ENCODE peak calls at places on chromosomes 7 and 10, in ten cellular contexts. Z, O, Y, X, V, T, I, E, L and K are unnamed samples.
A peak's percentile ranks its signal among the peaks of the same experiment; 100 is the strongest.

GRCh38 chr10:71156436-71156835 is 55.9 kb upstream of the UNC5B start:
- DNase-seq in Z (no peak), O (no peak), Y (no peak), X (no peak), V (no peak), T (no peak), I (no peak), E (no peak), L (no peak), K (no peak)

GRCh38 chr10:77290528-77291155 is 347.0 kb downstream of the KCNMA1 start:
- DNase-seq in Z (no peak), O (no peak), Y (no peak), X (no peak), V (peak; percentile 84), T (no peak), I (no peak), E (peak; percentile 57), L (peak; percentile 5), K (no peak)

GRCh38 chr10:125979976-125980375 is 83.6 kb downstream of the FANK1 start:
- DNase-seq in Z (no peak), O (no peak), Y (no peak), X (no peak), V (no peak), T (no peak), I (no peak), E (no peak), L (no peak), K (no peak)

GRCh38 chr10:130000918-130001317 is 36.8 kb upstream of the EBF3 start:
- DNase-seq in Z (no peak), O (no peak), Y (no peak), X (no peak), V (no peak), T (no peak), I (no peak), E (no peak), L (no peak), K (no peak)

GRCh38 chr7:119377-120163 is 72.8 kb upstream of the FAM20C start:
- DNase-seq in Z (no peak), O (no peak), Y (no peak), X (no peak), V (no peak), T (peak; percentile 60), I (no peak), E (no peak), L (no peak), K (no peak)

GRCh38 chr10:24207781-24208611 is 942 bp upstream of the KIAA1217 start:
- DNase-seq in Z (no peak), O (no peak), Y (no peak), X (no peak), V (no peak), T (no peak), I (peak; percentile 59), E (no peak), L (no peak), K (no peak)

GRCh38 chr7:105831824-105832535 is 44.4 kb downstream of the ATXN7L1 start:
- DNase-seq in Z (no peak), O (peak; percentile 17), Y (no peak), X (no peak), V (no peak), T (no peak), I (no peak), E (no peak), L (no peak), K (no peak)

GRCh38 chr7:27367930-27368549 is 125.4 kb downstream of the EVX1 start:
- DNase-seq in Z (no peak), O (no peak), Y (no peak), X (no peak), V (no peak), T (no peak), I (no peak), E (no peak), L (no peak), K (no peak)

GRCh38 chr10:13270877-13271551 is 28.9 kb downstream of the PHYH start:
- DNase-seq in Z (no peak), O (no peak), Y (no peak), X (no peak), V (peak; percentile 28), T (peak; percentile 35), I (no peak), E (no peak), L (no peak), K (no peak)

GRCh38 chr7:70143089-70144044 is 545.1 kb downstream of the AUTS2 start:
- DNase-seq in Z (no peak), O (no peak), Y (no peak), X (no peak), V (peak; percentile 73), T (no peak), I (no peak), E (no peak), L (no peak), K (no peak)

GRCh38 chr10:100748251-100749058 is 3.1 kb downstream of the PAX2 start:
- DNase-seq in Z (no peak), O (no peak), Y (no peak), X (no peak), V (no peak), T (no peak), I (no peak), E (no peak), L (no peak), K (no peak)

GRCh38 chr7:108200326-108200725 is 70.2 kb upstream of the LAMB4 start:
- DNase-seq in Z (no peak), O (no peak), Y (no peak), X (no peak), V (no peak), T (no peak), I (no peak), E (no peak), L (no peak), K (no peak)

GRCh38 chr10:57338823-57339558 is 928.7 kb downstream of the IPMK start:
- DNase-seq in Z (no peak), O (peak; percentile 70), Y (no peak), X (peak; percentile 23), V (peak; percentile 13), T (peak; percentile 57), I (peak; percentile 40), E (no peak), L (peak; percentile 59), K (no peak)

GRCh38 chr7:138459300-138460175 is 521 bp upstream of the TRIM24 start:
- DNase-seq in Z (peak; percentile 94), O (peak; percentile 99), Y (peak; percentile 97), X (peak; percentile 92), V (no peak), T (no peak), I (peak; percentile 97), E (peak; percentile 94), L (peak; percentile 99), K (peak; percentile 98)

GRCh38 chr7:1144269-1144771 is 15.7 kb downstream of the ZFAND2A start:
- DNase-seq in Z (no peak), O (no peak), Y (no peak), X (no peak), V (no peak), T (peak; percentile 67), I (no peak), E (no peak), L (peak; percentile 56), K (no peak)

DNA sequence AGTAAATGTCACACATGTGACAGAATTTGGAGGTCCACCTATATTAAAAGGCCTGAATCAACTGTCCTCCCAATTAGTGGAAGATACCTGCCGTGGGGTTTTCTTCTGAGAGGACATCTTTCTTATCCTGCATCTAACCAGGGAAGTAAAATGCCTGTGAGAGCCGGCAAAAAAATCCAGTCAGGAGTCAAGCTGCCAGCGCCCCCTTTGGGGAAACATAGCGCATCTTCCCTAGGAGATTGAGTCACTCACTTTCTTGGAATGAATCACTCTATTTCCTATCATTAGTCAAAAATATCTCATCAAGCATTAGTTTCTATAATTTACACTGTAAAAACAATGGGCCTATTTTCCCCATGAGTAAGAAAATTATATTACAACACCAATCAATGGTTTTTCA is 66.4 kb upstream of the ANK3 start:
- DNase-seq in Z (no peak), O (no peak), Y (peak; percentile 59), X (no peak), V (no peak), T (no peak), I (peak; percentile 18), E (no peak), L (no peak), K (no peak)
- TF ChIP-seq CTCF in Z (no peak), O (no peak), Y (peak; percentile 28), X (no peak), V (no peak), T (no peak), I (no peak), E (no peak), L (no peak), K (no peak)

GRCh38 chr7:43456200-43456599 is 126.7 kb upstream of the STK17A start:
- DNase-seq in Z (no peak), O (no peak), Y (peak; percentile 45), X (no peak), V (no peak), T (peak; percentile 31), I (no peak), E (no peak), L (no peak), K (no peak)
- TF ChIP-seq CTCF in Z (no peak), O (no peak), Y (no peak), X (no peak), V (peak; percentile 10), T (no peak), I (no peak), E (no peak), L (no peak), K (no peak)

DNA sequence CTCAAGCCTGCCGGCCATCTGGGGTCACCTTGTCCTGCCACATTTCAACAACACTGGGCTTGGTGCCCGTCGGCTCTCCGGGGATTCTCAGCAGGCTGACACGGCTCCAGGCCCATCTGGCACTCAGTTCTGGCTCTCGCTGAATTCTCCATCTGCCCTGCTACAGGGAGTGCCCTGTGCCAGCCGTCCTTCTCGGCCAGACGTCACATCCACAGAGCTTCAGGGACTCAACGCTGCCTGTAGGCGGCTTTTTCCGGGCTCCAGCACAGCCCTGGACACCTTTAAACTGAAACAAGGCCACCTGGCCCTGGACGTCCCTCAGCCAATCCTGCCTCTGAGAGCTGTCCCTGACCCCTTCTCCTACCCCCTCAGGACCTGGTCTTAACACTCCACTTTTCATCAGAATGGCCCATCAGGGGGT is 43.0 kb downstream of the TMEM130 start:
- DNase-seq in Z (no peak), O (peak; percentile 9), Y (peak; percentile 20), X (no peak), V (no peak), T (no peak), I (no peak), E (no peak), L (no peak), K (no peak)
- TF ChIP-seq CTCF in Z (no peak), O (no peak), Y (no peak), X (no peak), V (no peak), T (no peak), I (no peak), E (no peak), L (no peak), K (no peak)

DNA sequence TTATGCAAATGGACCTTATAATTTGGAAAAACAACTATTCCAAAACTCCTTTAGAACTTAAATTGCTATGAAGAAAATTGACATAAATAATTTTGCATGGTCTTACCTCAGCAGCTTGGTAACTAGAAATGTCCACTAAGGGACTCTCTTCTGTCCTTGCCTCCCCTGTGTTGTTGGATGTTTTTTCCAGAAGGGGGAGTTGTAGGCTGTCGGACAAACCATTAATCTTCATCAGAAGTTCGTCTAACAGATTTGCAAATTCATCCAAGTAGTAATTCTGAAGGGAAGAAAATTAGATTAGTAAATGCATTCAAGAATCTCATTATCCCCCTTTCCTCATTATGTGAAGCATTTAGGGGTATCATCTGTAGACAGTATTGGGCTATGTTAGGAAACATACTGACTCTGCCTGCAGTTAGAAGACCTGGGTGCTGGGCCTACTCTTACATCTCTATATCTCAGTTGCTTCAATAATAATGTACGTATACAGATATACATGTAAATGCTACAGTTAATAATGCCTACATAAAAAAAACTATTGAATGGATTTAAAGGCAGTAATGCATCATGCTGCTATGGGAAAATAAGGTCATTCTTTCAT is 155.6 kb downstream of the PKD1L1 start:
- DNase-seq in Z (no peak), O (no peak), Y (no peak), X (no peak), V (no peak), T (peak; percentile 48), I (no peak), E (no peak), L (peak; percentile 18), K (no peak)
- TF ChIP-seq CTCF in Z (peak; percentile 30), O (peak; percentile 42), Y (no peak), X (peak; percentile 50), V (peak; percentile 44), T (peak; percentile 42), I (peak; percentile 32), E (peak; percentile 46), L (peak; percentile 3), K (no peak)